ENCODE peak calls at places on chromosomes 11 and 22, in four cellular contexts. O is IMR-90, N is adrenal gland, Q is endodermal cell. D is an unnamed sample. For H3K4me1, the result is how much of the 10 kb centered on the place peaks cover.

GRCh38 chr11:4639931-4640330 is 2.7 kb downstream of the OR51D1 start:
- DNase-seq in O (no peak), N (no peak), Q (no peak), D (no peak)

GRCh38 chr11:69852051-69852450 is 32.8 kb upstream of the FGF3 start:
- DNase-seq in O (no peak), N (no peak), Q (peak), D (no peak)

GRCh38 chr22:36155702-36156101 is 4.9 kb downstream of the APOL3 start:
- DNase-seq in O (no peak), N (peak), Q (no peak), D (peak)

GRCh38 chr11:129434641-129435498 is 59.2 kb downstream of the BARX2 start:
- DNase-seq in O (no peak), N (no peak), Q (no peak), D (no peak)

GRCh38 chr11:66568124-66568916 is at the start of gene CTSF:
- DNase-seq in O (peak), N (peak), Q (peak), D (peak)

GRCh38 chr22:36453855-36454378 is 27.5 kb downstream of the TXN2 start:
- DNase-seq in O (no peak), N (no peak), Q (no peak), D (no peak)

GRCh38 chr11:17383466-17383865 is 5.0 kb downstream of the KCNJ11 start:
- DNase-seq in O (peak), N (no peak), Q (no peak), D (no peak)

GRCh38 chr11:58940028-58940427 is 740 bp downstream of the GLYATL1 start:
- DNase-seq in O (no peak), N (no peak), Q (no peak), D (no peak)

GRCh38 chr22:20618488-20618887 is 111.1 kb downstream of the MED15 start:
- DNase-seq in O (no peak), N (no peak), Q (no peak), D (no peak)

GRCh38 chr22:29855611-29856181 is 17.6 kb upstream of the ASCC2 start:
- DNase-seq in O (no peak), N (peak), Q (peak), D (no peak)

GRCh38 chr11:61969838-61970452 is 2.5 kb upstream of the FTH1 start:
- DNase-seq in O (peak), N (no peak), Q (no peak), D (no peak)

GRCh38 chr11:76603202-76603601 is 67.3 kb downstream of the LRRC32 start:
- DNase-seq in O (no peak), N (peak), Q (no peak), D (no peak)

GRCh38 chr11:18420067-18420466 is 7.9 kb downstream of the LDHC start:
- DNase-seq in O (no peak), N (no peak), Q (no peak), D (no peak)

GRCh38 chr11:95596011-95596489 is 193.5 kb downstream of the FAM76B start:
- DNase-seq in O (peak), N (no peak), Q (no peak), D (no peak)

GRCh38 chr11:20367313-20367948 is 3.9 kb downstream of the HTATIP2 start:
- DNase-seq in O (peak), N (peak), Q (no peak), D (peak)

GRCh38 chr11:46553746-46554204 is 40.0 kb downstream of the AMBRA1 start:
- DNase-seq in O (no peak), N (no peak), Q (no peak), D (no peak)

GRCh38 chr11:120109531-120109930 is 28.4 kb downstream of the TRIM29 start:
- DNase-seq in O (no peak), N (no peak), Q (no peak), D (no peak)

GRCh38 chr11:34327804-34328631 is 29.8 kb downstream of the ABTB2 start:
- DNase-seq in O (peak), N (no peak), Q (no peak), D (peak)

GRCh38 chr11:114163830-114164401 is 104.4 kb downstream of the ZBTB16 start:
- DNase-seq in O (no peak), N (no peak), Q (no peak), D (peak)

GRCh38 chr11:96154802-96155520 is 188.0 kb downstream of the MAML2 start:
- DNase-seq in O (peak), N (no peak), Q (no peak), D (no peak)

GRCh38 chr11:127056338-127056971 is 55.9 kb upstream of the KIRREL3 start:
- DNase-seq in O (no peak), N (no peak), Q (no peak), D (no peak)

GRCh38 chr11:8068605-8069221 is 12.3 kb upstream of the TUB start:
- DNase-seq in O (peak), N (peak), Q (peak), D (peak)

GRCh38 chr11:17287058-17287457 is 10.5 kb downstream of the NUCB2 start:
- DNase-seq in O (no peak), N (no peak), Q (no peak), D (no peak)

GRCh38 chr22:24731786-24732185 is 42.7 kb downstream of the PIWIL3 start:
- DNase-seq in O (no peak), N (no peak), Q (no peak), D (no peak)

GRCh38 chr11:14350215-14350614 is 8.8 kb downstream of the RRAS2 start:
- DNase-seq in O (no peak), N (no peak), Q (no peak), D (no peak)

GRCh38 chr11:30230714-30231113 is at the start of gene FSHB:
- DNase-seq in O (no peak), N (no peak), Q (no peak), D (no peak)

GRCh38 chr11:34641456-34641855 is 20.6 kb downstream of the EHF start:
- DNase-seq in O (no peak), N (no peak), Q (no peak), D (no peak)

GRCh38 chr11:110085255-110085838 is 7.8 kb upstream of the ZC3H12C start:
- DNase-seq in O (peak), N (no peak), Q (no peak), D (no peak)

GRCh38 chr11:57586711-57587110 is 10.8 kb upstream of the SERPING1 start:
- DNase-seq in O (no peak), N (no peak), Q (no peak), D (no peak)

GRCh38 chr11:95231881-95232605 is 1.0 kb upstream of the SESN3 start:
- DNase-seq in O (no peak), N (peak), Q (peak), D (peak)

GRCh38 chr11:95729462-95729861 is 60.1 kb downstream of the FAM76B start:
- DNase-seq in O (no peak), N (no peak), Q (no peak), D (no peak)

GRCh38 chr11:69007978-69008381 is 5.1 kb downstream of the MRGPRF start:
- DNase-seq in O (peak), N (no peak), Q (peak), D (peak)

GRCh38 chr11:6604081-6604626 is 580 bp downstream of the ILK start:
- DNase-seq in O (peak), N (peak), Q (peak), D (no peak)

GRCh38 chr11:106233191-106233590 is 155.7 kb downstream of the AASDHPPT start:
- DNase-seq in O (no peak), N (no peak), Q (no peak), D (no peak)

GRCh38 chr22:19965771-19966709 is 24.4 kb upstream of the TXNRD2 start:
- DNase-seq in O (no peak), N (no peak), Q (peak), D (no peak)

DNA sequence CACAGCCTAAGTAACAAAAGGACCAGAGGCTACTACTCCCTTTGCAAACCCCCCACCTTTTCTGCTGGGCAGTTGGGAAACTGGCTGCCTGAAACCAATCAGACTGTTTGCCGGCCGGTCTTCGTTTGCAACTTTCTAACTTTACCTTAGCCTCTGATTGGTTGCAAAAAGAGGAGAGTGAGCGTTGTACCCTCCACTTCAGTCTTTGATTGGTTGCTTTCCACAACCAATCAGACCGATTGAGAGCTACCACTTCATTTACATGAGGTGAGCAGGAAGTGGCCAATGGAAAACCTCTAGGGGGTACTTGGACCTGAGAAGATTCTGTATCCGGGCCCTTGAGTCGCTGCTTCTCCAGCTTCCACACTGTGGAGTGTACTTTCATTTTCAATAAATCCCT is 18.8 kb upstream of the CLNS1A start:
- DNase-seq in O (no peak), N (no peak), Q (no peak), D (no peak)
- H3K27ac ChIP-seq in O (no peak), N (no peak), Q (no peak), D (no peak)

GRCh38 chr11:12842933-12843636 is 166.0 kb upstream of the RASSF10 start:
- DNase-seq in O (no peak), N (no peak), Q (no peak), D (peak)
- H3K4me1 ChIP-seq in O (under half), N (under half), Q (under half), D (under half)

GRCh38 chr22:37604875-37605274 is 3.8 kb upstream of the GGA1 start:
- DNase-seq in O (no peak), N (no peak), Q (no peak), D (no peak)
- H3K27ac ChIP-seq in O (no peak), N (no peak), Q (no peak), D (no peak)

GRCh38 chr11:118939412-118939915 is 13.7 kb upstream of the BCL9L start:
- DNase-seq in O (no peak), N (no peak), Q (no peak), D (no peak)

GRCh38 chr11:118938491-118939411 is 13.0 kb upstream of the BCL9L start:
- DNase-seq in O (peak), N (no peak), Q (peak), D (no peak)

GRCh38 chr11:118935381-118935780 is 9.7 kb upstream of the BCL9L start:
- DNase-seq in O (no peak), N (no peak), Q (no peak), D (no peak)

GRCh38 chr11:118939948-118940598 is 14.3 kb upstream of the BCL9L start:
- DNase-seq in O (no peak), N (no peak), Q (peak), D (no peak)
- H3K4me1 ChIP-seq in O (under half), N (under half), Q (under half), D (under half)

DNA sequence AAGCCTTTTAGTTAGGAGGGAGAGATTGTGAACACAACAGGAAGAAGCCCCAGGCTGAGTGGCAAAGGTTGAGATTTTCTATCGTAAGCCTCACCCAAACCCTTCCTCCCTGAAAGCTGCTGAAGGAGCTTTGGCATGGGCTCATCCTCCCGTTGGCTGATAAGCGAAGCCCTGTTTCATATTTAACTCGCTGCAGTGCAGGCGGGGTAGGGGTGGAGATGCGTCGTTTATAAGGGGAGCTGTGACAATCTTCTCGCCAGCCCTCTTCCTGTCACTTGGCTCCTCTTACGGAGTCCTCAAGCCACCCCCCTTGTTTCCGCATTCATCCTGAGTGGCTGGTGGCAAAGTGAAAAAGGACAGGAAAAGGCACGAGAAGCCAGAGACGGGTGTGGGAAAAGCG is 137.0 kb downstream of the OR4C45 start:
- DNase-seq in O (no peak), N (no peak), Q (no peak), D (no peak)
- H3K27ac ChIP-seq in O (no peak), N (no peak), Q (no peak), D (no peak)

D was measured in uterus.